ENCODE peak calls at places on chromosome 3, in eight cellular contexts. O is prostate gland; K is spleen; H is lower lobe of right lung; T is PC-3; E is CD4-positive, CD25-positive, alpha-beta regulatory T cell; C is transverse colon; A is HCT116. F is an unnamed sample. For H3K4me1 and H3K27me3, the result is how much of the 10 kb centered on the place peaks cover.

GRCh38 chr3:124861041-124861440 is 26.1 kb downstream of the ITGB5 start:
- DNase-seq in O (no peak), K (no peak), H (no peak), T (no peak), E (no peak), C (no peak), A (no peak), F (no peak)

GRCh38 chr3:58580826-58581327 is 3.7 kb upstream of the FAM107A start:
- DNase-seq in O (no peak), K (no peak), H (no peak), T (no peak), E (no peak), C (no peak), A (no peak), F (peak)

GRCh38 chr3:32817561-32818430 is at the start of gene TRIM71:
- DNase-seq in O (no peak), K (peak), H (no peak), T (no peak), E (peak), C (no peak), A (no peak), F (no peak)

GRCh38 chr3:196207159-196207832 is 3.9 kb downstream of the ZDHHC19 start:
- DNase-seq in O (no peak), K (peak), H (peak), T (no peak), E (no peak), C (no peak), A (no peak), F (no peak)

GRCh38 chr3:47715928-47716327 is 65.8 kb downstream of the SMARCC1 start:
- DNase-seq in O (no peak), K (no peak), H (no peak), T (peak), E (no peak), C (no peak), A (peak), F (no peak)

GRCh38 chr3:64130436-64130835 is 94.8 kb downstream of the PRICKLE2 start:
- DNase-seq in O (no peak), K (no peak), H (no peak), T (no peak), E (no peak), C (no peak), A (no peak), F (no peak)

GRCh38 chr3:72550582-72551262 is 297.5 kb downstream of the SHQ1 start:
- DNase-seq in O (no peak), K (no peak), H (no peak), T (no peak), E (no peak), C (no peak), A (no peak), F (no peak)

GRCh38 chr3:9149566-9149965 is 99.9 kb downstream of the SRGAP3 start:
- DNase-seq in O (peak), K (no peak), H (no peak), T (no peak), E (no peak), C (no peak), A (no peak), F (no peak)

GRCh38 chr3:181755959-181756358 is 44.2 kb downstream of the SOX2 start:
- DNase-seq in O (no peak), K (no peak), H (no peak), T (no peak), E (no peak), C (no peak), A (no peak), F (no peak)

GRCh38 chr3:43093974-43094373 is 11.9 kb downstream of the POMGNT2 start:
- DNase-seq in O (no peak), K (no peak), H (no peak), T (no peak), E (no peak), C (no peak), A (no peak), F (no peak)

GRCh38 chr3:23829242-23829934 is 23.6 kb downstream of the UBE2E1 start:
- DNase-seq in O (no peak), K (no peak), H (no peak), T (no peak), E (no peak), C (no peak), A (no peak), F (no peak)

GRCh38 chr3:14369675-14370669 is 32.4 kb upstream of the SLC6A6 start:
- DNase-seq in O (peak), K (no peak), H (peak), T (peak), E (no peak), C (peak), A (peak), F (no peak)

GRCh38 chr3:119148493-119149180 is 2.7 kb downstream of the TEX55 start:
- DNase-seq in O (no peak), K (no peak), H (no peak), T (peak), E (no peak), C (no peak), A (no peak), F (no peak)

GRCh38 chr3:52119056-52119455 is 35.2 kb downstream of the POC1A start:
- DNase-seq in O (no peak), K (peak), H (peak), T (no peak), E (no peak), C (no peak), A (no peak), F (no peak)

GRCh38 chr3:119580148-119580760 is 962 bp downstream of the ADPRH start:
- DNase-seq in O (peak), K (peak), H (peak), T (no peak), E (peak), C (peak), A (no peak), F (no peak)

GRCh38 chr3:49785565-49786356 is 581 bp downstream of the IP6K1 start:
- DNase-seq in O (peak), K (no peak), H (no peak), T (peak), E (no peak), C (peak), A (no peak), F (peak)

GRCh38 chr3:44439499-44440295 is 37.8 kb downstream of the ZNF445 start:
- DNase-seq in O (peak), K (peak), H (peak), T (no peak), E (peak), C (peak), A (no peak), F (no peak)

GRCh38 chr3:27607370-27607769 is 114.8 kb downstream of the EOMES start:
- DNase-seq in O (no peak), K (no peak), H (no peak), T (peak), E (no peak), C (no peak), A (no peak), F (peak)

GRCh38 chr3:158313344-158313927 is 203.5 kb downstream of the RSRC1 start:
- DNase-seq in O (no peak), K (no peak), H (no peak), T (peak), E (peak), C (no peak), A (peak), F (peak)

GRCh38 chr3:101902041-101902440 is 52.7 kb downstream of the NFKBIZ start:
- DNase-seq in O (no peak), K (no peak), H (no peak), T (peak), E (no peak), C (no peak), A (peak), F (peak)

GRCh38 chr3:58392191-58392590 is 41.4 kb downstream of the PDHB start:
- DNase-seq in O (no peak), K (no peak), H (no peak), T (no peak), E (no peak), C (no peak), A (no peak), F (no peak)

GRCh38 chr3:186534113-186534669 is 10.0 kb downstream of the CRYGS start:
- DNase-seq in O (no peak), K (no peak), H (no peak), T (no peak), E (peak), C (no peak), A (no peak), F (no peak)

GRCh38 chr3:161132391-161132790 is 27.2 kb upstream of the B3GALNT1 start:
- DNase-seq in O (no peak), K (no peak), H (no peak), T (peak), E (no peak), C (no peak), A (no peak), F (no peak)

GRCh38 chr3:146136647-146137046 is 24.3 kb downstream of the PLOD2 start:
- DNase-seq in O (no peak), K (no peak), H (no peak), T (peak), E (no peak), C (no peak), A (no peak), F (no peak)

GRCh38 chr3:117630885-117631284 is 921.3 kb downstream of the TUSC7 start:
- DNase-seq in O (no peak), K (no peak), H (no peak), T (no peak), E (no peak), C (no peak), A (no peak), F (peak)

GRCh38 chr3:12049675-12050074 is 45.5 kb downstream of the SYN2 start:
- DNase-seq in O (no peak), K (no peak), H (no peak), T (peak), E (no peak), C (no peak), A (no peak), F (no peak)

GRCh38 chr3:31960793-31961431 is 20.1 kb downstream of the OSBPL10 start:
- DNase-seq in O (no peak), K (no peak), H (no peak), T (peak), E (no peak), C (no peak), A (peak), F (peak)

GRCh38 chr3:24316887-24317383 is 177.7 kb downstream of the THRB start:
- DNase-seq in O (no peak), K (no peak), H (no peak), T (peak), E (no peak), C (peak), A (no peak), F (no peak)

GRCh38 chr3:141894524-141895176 is 18.2 kb downstream of the ATP1B3 start:
- DNase-seq in O (no peak), K (no peak), H (no peak), T (peak), E (no peak), C (no peak), A (peak), F (no peak)

GRCh38 chr3:11655188-11655928 is 11.6 kb upstream of the VGLL4 start:
- DNase-seq in O (no peak), K (no peak), H (no peak), T (peak), E (no peak), C (no peak), A (peak), F (peak)

GRCh38 chr3:136008732-136009456 is 43.4 kb downstream of the PPP2R3A start:
- DNase-seq in O (no peak), K (no peak), H (no peak), T (no peak), E (no peak), C (no peak), A (no peak), F (no peak)

GRCh38 chr3:9260305-9260704 is 10.9 kb upstream of the SRGAP3 start:
- DNase-seq in O (no peak), K (no peak), H (no peak), T (no peak), E (no peak), C (no peak), A (no peak), F (no peak)

GRCh38 chr3:172982731-172983364 is 158.2 kb downstream of the SPATA16 start:
- DNase-seq in O (no peak), K (no peak), H (no peak), T (peak), E (no peak), C (no peak), A (peak), F (no peak)

GRCh38 chr3:55596212-55596611 is 109.1 kb upstream of the WNT5A start:
- DNase-seq in O (no peak), K (no peak), H (no peak), T (no peak), E (no peak), C (no peak), A (no peak), F (no peak)

GRCh38 chr3:189118896-189119295 is 52.9 kb upstream of the TPRG1 start:
- DNase-seq in O (no peak), K (no peak), H (no peak), T (no peak), E (no peak), C (no peak), A (no peak), F (no peak)

GRCh38 chr3:189121088-189121487 is 50.7 kb upstream of the TPRG1 start:
- DNase-seq in O (no peak), K (no peak), H (no peak), T (no peak), E (peak), C (no peak), A (no peak), F (no peak)

GRCh38 chr3:189122526-189123205 is 49.1 kb upstream of the TPRG1 start:
- DNase-seq in O (no peak), K (no peak), H (no peak), T (no peak), E (no peak), C (no peak), A (no peak), F (no peak)

GRCh38 chr3:189122120-189122519 is 49.7 kb upstream of the TPRG1 start:
- DNase-seq in O (no peak), K (no peak), H (no peak), T (no peak), E (no peak), C (no peak), A (no peak), F (no peak)

GRCh38 chr3:189119947-189120346 is 51.8 kb upstream of the TPRG1 start:
- DNase-seq in O (no peak), K (no peak), H (no peak), T (no peak), E (no peak), C (no peak), A (no peak), F (no peak)
- H3K27ac ChIP-seq in O (no peak), K (no peak), H (peak), T (no peak), E (no peak), C (no peak), A (no peak), F (no peak)

GRCh38 chr3:4743371-4743770 is 235.9 kb upstream of the BHLHE40 start:
- DNase-seq in O (no peak), K (no peak), H (no peak), T (no peak), E (no peak), C (no peak), A (no peak), F (no peak)

GRCh38 chr3:4740397-4741105 is 238.7 kb upstream of the BHLHE40 start:
- DNase-seq in O (no peak), K (no peak), H (no peak), T (no peak), E (no peak), C (no peak), A (no peak), F (no peak)

GRCh38 chr3:4741404-4742307 is 237.6 kb upstream of the BHLHE40 start:
- DNase-seq in O (peak), K (no peak), H (no peak), T (peak), E (no peak), C (peak), A (peak), F (peak)

GRCh38 chr3:4741106-4741403 is 238.2 kb upstream of the BHLHE40 start:
- DNase-seq in O (no peak), K (no peak), H (no peak), T (no peak), E (no peak), C (no peak), A (no peak), F (no peak)

GRCh38 chr3:4742359-4742758 is 236.9 kb upstream of the BHLHE40 start:
- DNase-seq in O (no peak), K (no peak), H (no peak), T (peak), E (no peak), C (no peak), A (no peak), F (no peak)
- H3K4me1 ChIP-seq in O (under half), K (under half), H (under half), T (under half), E (under half), C (under half), A (under half), F (under half)

DNA sequence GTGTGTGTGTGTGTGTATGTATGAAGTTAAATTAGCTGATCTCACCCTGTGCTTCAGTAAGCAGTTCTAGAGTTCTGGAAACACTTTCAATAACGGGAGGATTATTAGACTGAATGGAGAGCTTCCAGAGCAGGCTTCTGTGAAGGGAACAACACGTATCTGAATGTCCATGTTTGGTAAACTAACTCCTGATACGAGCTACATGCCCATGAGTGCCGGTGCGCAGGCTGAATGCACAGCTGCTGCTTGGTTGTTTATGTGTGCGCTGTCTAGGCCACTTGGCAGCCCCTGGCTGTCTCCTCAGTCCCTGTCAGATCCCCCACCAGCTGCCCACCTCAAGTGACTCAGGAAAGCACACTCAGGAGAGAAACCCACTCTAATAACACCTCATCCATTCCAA is 137.0 kb downstream of the EPHB1 start:
- DNase-seq in O (no peak), K (no peak), H (no peak), T (no peak), E (no peak), C (no peak), A (no peak), F (no peak)
- H3K27me3 ChIP-seq in O (under half), K (under half), H (under half), T (under half), E (under half), C (under half), A (under half), F (under half)

GRCh38 chr3:159897331-159898075 is 91.1 kb upstream of the IL12A start:
- DNase-seq in O (no peak), K (no peak), H (no peak), T (no peak), E (no peak), C (no peak), A (no peak), F (peak)
- H3K27ac ChIP-seq in O (no peak), K (no peak), H (no peak), T (no peak), E (no peak), C (peak), A (no peak), F (peak)